ENCODE peak calls at places on chromosome 1, in six cellular contexts. One of them, this sample, is unnamed.

GRCh38 chr1:189435398-189435797 is 1042.3 kb downstream of the BRINP3 start:
- DNase-seq in A673: no peak
- DNase-seq in NCI-H524: no peak
- DNase-seq in K562: no peak
- DNase-seq in activated CD4-positive, alpha-beta T cell treated with anti-CD3 and anti-CD28 coated beads, Interleukin-2, amount 50 U/mL, for 24 hours: no peak
- DNase-seq in dorsolateral prefrontal cortex: no peak
- DNase-seq in this sample: no peak

GRCh38 chr1:223665592-223666312 is at the start of gene CAPN8:
- DNase-seq in dorsolateral prefrontal cortex: no peak
- DNase-seq in K562: no peak
- DNase-seq in NCI-H524: no peak
- DNase-seq in A673: no peak
- DNase-seq in activated CD4-positive, alpha-beta T cell treated with anti-CD3 and anti-CD28 coated beads, Interleukin-2, amount 50 U/mL, for 24 hours: no peak
- DNase-seq in this sample: no peak

GRCh38 chr1:227311389-227312001 is 6.8 kb downstream of the CDC42BPA start:
- DNase-seq in K562: no peak
- DNase-seq in activated CD4-positive, alpha-beta T cell treated with anti-CD3 and anti-CD28 coated beads, Interleukin-2, amount 50 U/mL, for 24 hours: no peak
- DNase-seq in A673: no peak
- DNase-seq in dorsolateral prefrontal cortex: no peak
- DNase-seq in NCI-H524: no peak
- DNase-seq in this sample: no peak

GRCh38 chr1:14437410-14437913 is 161.0 kb upstream of the KAZN start:
- DNase-seq in K562: no peak
- DNase-seq in A673: no peak
- DNase-seq in NCI-H524: no peak
- DNase-seq in dorsolateral prefrontal cortex: no peak
- DNase-seq in activated CD4-positive, alpha-beta T cell treated with anti-CD3 and anti-CD28 coated beads, Interleukin-2, amount 50 U/mL, for 24 hours: no peak
- DNase-seq in this sample: no peak

GRCh38 chr1:65792671-65793358 is at the start of gene PDE4B:
- DNase-seq in NCI-H524: peak
- DNase-seq in K562: no peak
- DNase-seq in A673: peak
- DNase-seq in dorsolateral prefrontal cortex: peak
- DNase-seq in activated CD4-positive, alpha-beta T cell treated with anti-CD3 and anti-CD28 coated beads, Interleukin-2, amount 50 U/mL, for 24 hours: no peak
- DNase-seq in this sample: no peak

GRCh38 chr1:67170751-67171573 is 4.7 kb downstream of the IL23R start:
- DNase-seq in A673: no peak
- DNase-seq in activated CD4-positive, alpha-beta T cell treated with anti-CD3 and anti-CD28 coated beads, Interleukin-2, amount 50 U/mL, for 24 hours: no peak
- DNase-seq in NCI-H524: no peak
- DNase-seq in dorsolateral prefrontal cortex: no peak
- DNase-seq in K562: no peak
- DNase-seq in this sample: no peak

GRCh38 chr1:234154320-234155251 is 218.7 kb upstream of the COA6 start:
- DNase-seq in dorsolateral prefrontal cortex: no peak
- DNase-seq in activated CD4-positive, alpha-beta T cell treated with anti-CD3 and anti-CD28 coated beads, Interleukin-2, amount 50 U/mL, for 24 hours: no peak
- DNase-seq in A673: peak
- DNase-seq in K562: peak
- DNase-seq in NCI-H524: peak
- DNase-seq in this sample: peak

GRCh38 chr1:6378096-6378746 is 15.3 kb downstream of the ACOT7 start:
- DNase-seq in dorsolateral prefrontal cortex: no peak
- DNase-seq in K562: peak
- DNase-seq in activated CD4-positive, alpha-beta T cell treated with anti-CD3 and anti-CD28 coated beads, Interleukin-2, amount 50 U/mL, for 24 hours: no peak
- DNase-seq in A673: no peak
- DNase-seq in NCI-H524: peak
- DNase-seq in this sample: no peak

GRCh38 chr1:110581637-110582036 is 24.5 kb downstream of the KCNA2 start:
- DNase-seq in NCI-H524: no peak
- DNase-seq in dorsolateral prefrontal cortex: peak
- DNase-seq in activated CD4-positive, alpha-beta T cell treated with anti-CD3 and anti-CD28 coated beads, Interleukin-2, amount 50 U/mL, for 24 hours: no peak
- DNase-seq in A673: no peak
- DNase-seq in K562: no peak
- DNase-seq in this sample: no peak

GRCh38 chr1:243850368-243851128 is 505 bp upstream of the AKT3 start:
- DNase-seq in NCI-H524: peak
- DNase-seq in A673: peak
- DNase-seq in K562: peak
- DNase-seq in dorsolateral prefrontal cortex: peak
- DNase-seq in activated CD4-positive, alpha-beta T cell treated with anti-CD3 and anti-CD28 coated beads, Interleukin-2, amount 50 U/mL, for 24 hours: peak
- DNase-seq in this sample: peak

GRCh38 chr1:153527023-153527724 is 8.6 kb downstream of the S100A6 start:
- DNase-seq in K562: no peak
- DNase-seq in dorsolateral prefrontal cortex: no peak
- DNase-seq in A673: no peak
- DNase-seq in activated CD4-positive, alpha-beta T cell treated with anti-CD3 and anti-CD28 coated beads, Interleukin-2, amount 50 U/mL, for 24 hours: no peak
- DNase-seq in NCI-H524: no peak
- DNase-seq in this sample: no peak

GRCh38 chr1:212951058-212951923 is 950 bp downstream of the VASH2 start:
- DNase-seq in A673: no peak
- DNase-seq in activated CD4-positive, alpha-beta T cell treated with anti-CD3 and anti-CD28 coated beads, Interleukin-2, amount 50 U/mL, for 24 hours: no peak
- DNase-seq in NCI-H524: no peak
- DNase-seq in dorsolateral prefrontal cortex: no peak
- DNase-seq in K562: no peak
- DNase-seq in this sample: no peak

GRCh38 chr1:16155537-16156410 is at the start of gene EPHA2:
- DNase-seq in NCI-H524: peak
- DNase-seq in activated CD4-positive, alpha-beta T cell treated with anti-CD3 and anti-CD28 coated beads, Interleukin-2, amount 50 U/mL, for 24 hours: no peak
- DNase-seq in A673: peak
- DNase-seq in dorsolateral prefrontal cortex: peak
- DNase-seq in K562: no peak
- DNase-seq in this sample: no peak

GRCh38 chr1:16420719-16421118 is 16.5 kb downstream of the SPATA21 start:
- DNase-seq in NCI-H524: no peak
- DNase-seq in K562: no peak
- DNase-seq in dorsolateral prefrontal cortex: no peak
- DNase-seq in activated CD4-positive, alpha-beta T cell treated with anti-CD3 and anti-CD28 coated beads, Interleukin-2, amount 50 U/mL, for 24 hours: peak
- DNase-seq in A673: no peak
- DNase-seq in this sample: no peak

GRCh38 chr1:94825936-94826335 is 5.8 kb downstream of the SLC44A3 start:
- DNase-seq in NCI-H524: no peak
- DNase-seq in dorsolateral prefrontal cortex: no peak
- DNase-seq in K562: no peak
- DNase-seq in A673: no peak
- DNase-seq in activated CD4-positive, alpha-beta T cell treated with anti-CD3 and anti-CD28 coated beads, Interleukin-2, amount 50 U/mL, for 24 hours: no peak
- DNase-seq in this sample: no peak

GRCh38 chr1:147752531-147752930 is 7.9 kb downstream of the GJA5 start:
- DNase-seq in activated CD4-positive, alpha-beta T cell treated with anti-CD3 and anti-CD28 coated beads, Interleukin-2, amount 50 U/mL, for 24 hours: no peak
- DNase-seq in NCI-H524: no peak
- DNase-seq in A673: no peak
- DNase-seq in K562: no peak
- DNase-seq in dorsolateral prefrontal cortex: no peak
- DNase-seq in this sample: no peak

GRCh38 chr1:27402349-27402754 is 9.9 kb downstream of the GPR3 start:
- DNase-seq in NCI-H524: no peak
- DNase-seq in K562: peak
- DNase-seq in activated CD4-positive, alpha-beta T cell treated with anti-CD3 and anti-CD28 coated beads, Interleukin-2, amount 50 U/mL, for 24 hours: no peak
- DNase-seq in dorsolateral prefrontal cortex: peak
- DNase-seq in A673: peak
- DNase-seq in this sample: peak

GRCh38 chr1:168875819-168876218 is 146.8 kb upstream of the DPT start:
- DNase-seq in NCI-H524: no peak
- DNase-seq in A673: no peak
- DNase-seq in dorsolateral prefrontal cortex: no peak
- DNase-seq in activated CD4-positive, alpha-beta T cell treated with anti-CD3 and anti-CD28 coated beads, Interleukin-2, amount 50 U/mL, for 24 hours: no peak
- DNase-seq in K562: no peak
- DNase-seq in this sample: no peak

GRCh38 chr1:26790551-26790953 is 2.8 kb downstream of the PIGV start:
- DNase-seq in dorsolateral prefrontal cortex: no peak
- DNase-seq in activated CD4-positive, alpha-beta T cell treated with anti-CD3 and anti-CD28 coated beads, Interleukin-2, amount 50 U/mL, for 24 hours: peak
- DNase-seq in A673: no peak
- DNase-seq in NCI-H524: no peak
- DNase-seq in K562: no peak
- DNase-seq in this sample: no peak

GRCh38 chr1:91651243-91651642 is 150.6 kb downstream of the CDC7 start:
- DNase-seq in activated CD4-positive, alpha-beta T cell treated with anti-CD3 and anti-CD28 coated beads, Interleukin-2, amount 50 U/mL, for 24 hours: no peak
- DNase-seq in A673: no peak
- DNase-seq in dorsolateral prefrontal cortex: no peak
- DNase-seq in K562: no peak
- DNase-seq in NCI-H524: no peak
- DNase-seq in this sample: no peak

GRCh38 chr1:70486676-70487470 is 75.8 kb downstream of the CTH start:
- DNase-seq in K562: no peak
- DNase-seq in A673: no peak
- DNase-seq in NCI-H524: peak
- DNase-seq in activated CD4-positive, alpha-beta T cell treated with anti-CD3 and anti-CD28 coated beads, Interleukin-2, amount 50 U/mL, for 24 hours: no peak
- DNase-seq in dorsolateral prefrontal cortex: no peak
- DNase-seq in this sample: peak

GRCh38 chr1:167762061-167762746 is 40.4 kb downstream of the MPZL1 start:
- DNase-seq in activated CD4-positive, alpha-beta T cell treated with anti-CD3 and anti-CD28 coated beads, Interleukin-2, amount 50 U/mL, for 24 hours: no peak
- DNase-seq in K562: no peak
- DNase-seq in A673: no peak
- DNase-seq in NCI-H524: no peak
- DNase-seq in dorsolateral prefrontal cortex: no peak
- DNase-seq in this sample: no peak

GRCh38 chr1:86788300-86789206 is 84.2 kb downstream of the SH3GLB1 start:
- DNase-seq in activated CD4-positive, alpha-beta T cell treated with anti-CD3 and anti-CD28 coated beads, Interleukin-2, amount 50 U/mL, for 24 hours: no peak
- DNase-seq in NCI-H524: no peak
- DNase-seq in K562: peak
- DNase-seq in A673: no peak
- DNase-seq in dorsolateral prefrontal cortex: no peak
- DNase-seq in this sample: peak

GRCh38 chr1:221527886-221528634 is 213.8 kb downstream of the DUSP10 start:
- DNase-seq in activated CD4-positive, alpha-beta T cell treated with anti-CD3 and anti-CD28 coated beads, Interleukin-2, amount 50 U/mL, for 24 hours: no peak
- DNase-seq in K562: no peak
- DNase-seq in NCI-H524: no peak
- DNase-seq in dorsolateral prefrontal cortex: no peak
- DNase-seq in A673: no peak
- DNase-seq in this sample: no peak

This sample was measured in AG09309.